ENCODE peak calls at places on chromosomes 12 and 14, in eight cellular contexts. One of them, this sample, is unnamed.

GRCh38 chr12:442235-442884 is 17.4 kb upstream of the B4GALNT3 start:
- DNase-seq in Kasumi-1: peak; percentile 44
- DNase-seq in CMK: no peak
- DNase-seq in EL: peak; percentile 52
- DNase-seq in RCC 7860: peak; percentile 26
- DNase-seq in stomach: peak; percentile 69
- DNase-seq in stimulated activated CD8-positive, alpha-beta memory T cell treated with anti-CD3 and anti-CD28 coated beads, Interleukin-4, amount 100 ng/mL, for 48 hours: peak; percentile 67
- DNase-seq in progenitor cell of endocrine pancreas: peak; percentile 74
- DNase-seq in this sample: no peak

GRCh38 chr12:119940881-119941280 is 48.2 kb upstream of the BICDL1 start:
- DNase-seq in progenitor cell of endocrine pancreas: no peak
- DNase-seq in RCC 7860: peak; percentile 94
- DNase-seq in stomach: no peak
- DNase-seq in Kasumi-1: no peak
- DNase-seq in CMK: no peak
- DNase-seq in stimulated activated CD8-positive, alpha-beta memory T cell treated with anti-CD3 and anti-CD28 coated beads, Interleukin-4, amount 100 ng/mL, for 48 hours: no peak
- DNase-seq in EL: peak; percentile 67
- DNase-seq in this sample: no peak

GRCh38 chr12:201361-201760 is 12.6 kb downstream of the SLC6A12 start:
- DNase-seq in progenitor cell of endocrine pancreas: no peak
- DNase-seq in CMK: no peak
- DNase-seq in EL: no peak
- DNase-seq in stimulated activated CD8-positive, alpha-beta memory T cell treated with anti-CD3 and anti-CD28 coated beads, Interleukin-4, amount 100 ng/mL, for 48 hours: no peak
- DNase-seq in Kasumi-1: no peak
- DNase-seq in RCC 7860: no peak
- DNase-seq in stomach: no peak
- DNase-seq in this sample: no peak

GRCh38 chr14:53156238-53156637 is 3.1 kb upstream of the DDHD1 start:
- DNase-seq in stimulated activated CD8-positive, alpha-beta memory T cell treated with anti-CD3 and anti-CD28 coated beads, Interleukin-4, amount 100 ng/mL, for 48 hours: no peak
- DNase-seq in RCC 7860: no peak
- DNase-seq in CMK: no peak
- DNase-seq in progenitor cell of endocrine pancreas: no peak
- DNase-seq in Kasumi-1: no peak
- DNase-seq in EL: no peak
- DNase-seq in stomach: no peak
- DNase-seq in this sample: no peak

GRCh38 chr12:130224613-130225012 is 62.3 kb downstream of the FZD10 start:
- DNase-seq in stimulated activated CD8-positive, alpha-beta memory T cell treated with anti-CD3 and anti-CD28 coated beads, Interleukin-4, amount 100 ng/mL, for 48 hours: no peak
- DNase-seq in stomach: no peak
- DNase-seq in RCC 7860: no peak
- DNase-seq in progenitor cell of endocrine pancreas: no peak
- DNase-seq in Kasumi-1: no peak
- DNase-seq in CMK: no peak
- DNase-seq in EL: no peak
- DNase-seq in this sample: no peak

GRCh38 chr12:105570944-105571343 is 240.5 kb downstream of the C12orf75 start:
- DNase-seq in EL: no peak
- DNase-seq in Kasumi-1: no peak
- DNase-seq in progenitor cell of endocrine pancreas: no peak
- DNase-seq in CMK: no peak
- DNase-seq in stimulated activated CD8-positive, alpha-beta memory T cell treated with anti-CD3 and anti-CD28 coated beads, Interleukin-4, amount 100 ng/mL, for 48 hours: no peak
- DNase-seq in stomach: no peak
- DNase-seq in RCC 7860: no peak
- DNase-seq in this sample: no peak

GRCh38 chr12:67810166-67810565 is 161.6 kb downstream of the DYRK2 start:
- DNase-seq in EL: no peak
- DNase-seq in stimulated activated CD8-positive, alpha-beta memory T cell treated with anti-CD3 and anti-CD28 coated beads, Interleukin-4, amount 100 ng/mL, for 48 hours: no peak
- DNase-seq in RCC 7860: no peak
- DNase-seq in Kasumi-1: no peak
- DNase-seq in progenitor cell of endocrine pancreas: no peak
- DNase-seq in CMK: no peak
- DNase-seq in stomach: no peak
- DNase-seq in this sample: no peak

GRCh38 chr12:70267550-70267949 is 24.3 kb downstream of the CNOT2 start:
- DNase-seq in progenitor cell of endocrine pancreas: no peak
- DNase-seq in RCC 7860: no peak
- DNase-seq in EL: peak; percentile 21
- DNase-seq in stomach: no peak
- DNase-seq in CMK: no peak
- DNase-seq in stimulated activated CD8-positive, alpha-beta memory T cell treated with anti-CD3 and anti-CD28 coated beads, Interleukin-4, amount 100 ng/mL, for 48 hours: no peak
- DNase-seq in Kasumi-1: no peak
- DNase-seq in this sample: no peak

GRCh38 chr14:75344396-75344795 is 65.8 kb downstream of the FOS start:
- DNase-seq in progenitor cell of endocrine pancreas: no peak
- DNase-seq in stomach: no peak
- DNase-seq in Kasumi-1: no peak
- DNase-seq in CMK: no peak
- DNase-seq in stimulated activated CD8-positive, alpha-beta memory T cell treated with anti-CD3 and anti-CD28 coated beads, Interleukin-4, amount 100 ng/mL, for 48 hours: no peak
- DNase-seq in RCC 7860: no peak
- DNase-seq in EL: no peak
- DNase-seq in this sample: no peak

GRCh38 chr12:45989857-45990467 is 412 bp downstream of the SCAF11 start:
- DNase-seq in EL: peak; percentile 74
- DNase-seq in Kasumi-1: peak; percentile 66
- DNase-seq in progenitor cell of endocrine pancreas: no peak
- DNase-seq in stimulated activated CD8-positive, alpha-beta memory T cell treated with anti-CD3 and anti-CD28 coated beads, Interleukin-4, amount 100 ng/mL, for 48 hours: peak; percentile 71
- DNase-seq in RCC 7860: peak; percentile 44
- DNase-seq in stomach: peak; percentile 51
- DNase-seq in CMK: peak; percentile 37
- DNase-seq in this sample: peak; percentile 91